ENCODE peak calls at places on chromosome 1, in five cellular contexts. F is HepG2; Z is mucosa of descending colon; U is stimulated activated CD8-positive, alpha-beta memory T cell treated with anti-CD3 and anti-CD28 coated beads, Interleukin-7, amount 100 ng/mL, for 1 hour; H is stimulated activated CD4-positive, alpha-beta T cell treated with anti-CD3 and anti-CD28 coated beads, Interleukin-2, amount 100 ng/mL, for 48 hours. L is an unnamed sample.
A peak's percentile ranks its signal among the peaks of the same experiment; 100 is the strongest.

GRCh38 chr1:25051504-25051903 is 121.4 kb upstream of the RUNX3 start:
- DNase-seq in F (no peak), H (no peak), U (no peak), Z (no peak), L (no peak)

GRCh38 chr1:212401838-212402582 is 12.7 kb downstream of the PACC1 start:
- DNase-seq in U (no peak), H (no peak), F (no peak), Z (no peak), L (no peak)

GRCh38 chr1:151542710-151543129 is 2.6 kb downstream of the TUFT1 start:
- DNase-seq in Z (no peak), H (no peak), U (no peak), F (no peak), L (no peak)

GRCh38 chr1:39981957-39982356 is 27.0 kb downstream of the MFSD2A start:
- DNase-seq in Z (no peak), H (no peak), U (no peak), F (no peak), L (no peak)

GRCh38 chr1:203584507-203584906 is 42.1 kb upstream of the ATP2B4 start:
- DNase-seq in H (no peak), Z (no peak), F (no peak), U (no peak), L (no peak)

GRCh38 chr1:30650959-30651320 is 72.4 kb downstream of the MATN1 start:
- DNase-seq in U (no peak), H (no peak), F (no peak), Z (no peak), L (no peak)

GRCh38 chr1:214386747-214387146 is 105.8 kb downstream of the SMYD2 start:
- DNase-seq in F (no peak), Z (no peak), U (no peak), H (no peak), L (no peak)

GRCh38 chr1:29209173-29209572 is 21.6 kb downstream of the MECR start:
- DNase-seq in H (no peak), U (no peak), Z (no peak), F (no peak), L (no peak)

GRCh38 chr1:98001764-98002163 is 80.9 kb upstream of the DPYD start:
- DNase-seq in H (no peak), U (no peak), Z (no peak), F (no peak), L (no peak)

GRCh38 chr1:184753608-184754478 is 815 bp downstream of the EDEM3 start:
- DNase-seq in F (peak; percentile 16), U (peak; percentile 2), H (peak; percentile 27), Z (peak; percentile 75), L (no peak)

GRCh38 chr1:111516008-111516535 is 12.6 kb upstream of the ADORA3 start:
- DNase-seq in F (no peak), Z (no peak), U (no peak), H (no peak), L (no peak)

GRCh38 chr1:33099290-33100118 is 18.6 kb downstream of the AZIN2 start:
- DNase-seq in F (no peak), H (peak; percentile 51), U (peak; percentile 20), Z (peak; percentile 45), L (no peak)

GRCh38 chr1:109762821-109763645 is 690 bp downstream of the EPS8L3 start:
- DNase-seq in F (no peak), U (no peak), Z (peak; percentile 55), H (no peak), L (no peak)

GRCh38 chr1:155392898-155393411 is 72.3 kb downstream of the RUSC1 start:
- DNase-seq in U (no peak), H (no peak), F (no peak), Z (no peak), L (no peak)

GRCh38 chr1:150168960-150169565 is 19.3 kb downstream of the PLEKHO1 start:
- DNase-seq in F (peak; percentile 47), Z (peak; percentile 75), H (no peak), U (no peak), L (no peak)

GRCh38 chr1:86356247-86356646 is 39.9 kb downstream of the ODF2L start:
- DNase-seq in U (no peak), F (no peak), Z (no peak), H (no peak), L (no peak)

GRCh38 chr1:88763649-88764406 is 79.8 kb downstream of the PKN2 start:
- DNase-seq in H (no peak), Z (no peak), U (no peak), F (no peak), L (no peak)

GRCh38 chr1:87402192-87403046 is 73.7 kb downstream of the LMO4 start:
- DNase-seq in U (no peak), H (no peak), Z (no peak), F (no peak), L (no peak)

GRCh38 chr1:65393345-65393744 is 27.1 kb upstream of the LEPR start:
- DNase-seq in Z (no peak), U (no peak), H (no peak), F (no peak), L (no peak)

GRCh38 chr1:53593758-53594380 is 134.7 kb downstream of the DMRTB1 start:
- DNase-seq in H (no peak), F (peak; percentile 27), U (no peak), Z (peak; percentile 52), L (no peak)

GRCh38 chr1:227776277-227776676 is 39.2 kb upstream of the PRSS38 start:
- DNase-seq in H (no peak), F (no peak), Z (no peak), U (no peak), L (no peak)

GRCh38 chr1:106944721-106945120 is 111.8 kb upstream of the PRMT6 start:
- DNase-seq in F (peak; percentile 37), H (no peak), Z (no peak), U (no peak), L (no peak)

GRCh38 chr1:239772456-239772855 is 319.2 kb upstream of the FMN2 start:
- DNase-seq in U (no peak), F (no peak), Z (no peak), H (no peak), L (no peak)

GRCh38 chr1:234743866-234744581 is 134.0 kb upstream of the IRF2BP2 start:
- DNase-seq in F (no peak), Z (no peak), U (no peak), H (no peak), L (no peak)

GRCh38 chr1:24409535-24409934 is 4.0 kb downstream of the STPG1 start:
- DNase-seq in H (no peak), U (no peak), Z (no peak), F (no peak), L (no peak)

GRCh38 chr1:92990828-92991227 is 29.6 kb upstream of the DIPK1A start:
- DNase-seq in H (no peak), F (peak; percentile 34), U (no peak), Z (no peak), L (no peak)

GRCh38 chr1:156599811-156600210 is 1.5 kb downstream of the GPATCH4 start:
- DNase-seq in H (no peak), Z (no peak), U (no peak), F (peak; percentile 44), L (no peak)

GRCh38 chr1:111624382-111624781 is 4.8 kb downstream of the RAP1A start:
- DNase-seq in Z (no peak), F (no peak), H (no peak), U (no peak), L (no peak)

GRCh38 chr1:160544647-160545046 is 21.6 kb upstream of the SLAMF6 start:
- DNase-seq in H (no peak), Z (no peak), U (no peak), F (no peak), L (no peak)

GRCh38 chr1:50620680-50621329 is 197.6 kb upstream of the DMRTA2 start:
- DNase-seq in F (peak; percentile 45), Z (peak; percentile 59), H (no peak), U (no peak), L (no peak)

GRCh38 chr1:85041793-85042192 is 6.5 kb downstream of the MCOLN3 start:
- DNase-seq in Z (no peak), H (no peak), U (no peak), F (no peak), L (no peak)

GRCh38 chr1:83900530-83900929 is 98.4 kb downstream of the TTLL7 start:
- DNase-seq in F (no peak), Z (no peak), H (no peak), U (no peak), L (no peak)

GRCh38 chr1:64171797-64172281 is 31.6 kb upstream of the UBE2U start:
- DNase-seq in U (no peak), F (no peak), H (no peak), Z (no peak), L (no peak)